ENCODE peak calls at places on chromosomes 13 and 19, in eight cellular contexts. One of them, this sample, is unnamed.

GRCh38 chr13:45518525-45519235 is 53.9 kb downstream of the COG3 start:
- DNase-seq in astrocyte of the spinal cord: peak
- DNase-seq in left ventricle myocardium inferior: no peak
- DNase-seq in IMR-90: peak
- DNase-seq in aorta: no peak
- DNase-seq in hepatic stellate cell: no peak
- DNase-seq in H9: no peak
- DNase-seq in tibial artery: no peak
- DNase-seq in this sample: no peak

GRCh38 chr13:34420975-34421719 is 520.9 kb upstream of the NBEA start:
- DNase-seq in astrocyte of the spinal cord: no peak
- DNase-seq in left ventricle myocardium inferior: no peak
- DNase-seq in IMR-90: no peak
- DNase-seq in aorta: no peak
- DNase-seq in hepatic stellate cell: no peak
- DNase-seq in H9: no peak
- DNase-seq in tibial artery: no peak
- DNase-seq in this sample: no peak

GRCh38 chr13:110297011-110297410 is 9.9 kb downstream of the COL4A1 start:
- DNase-seq in astrocyte of the spinal cord: no peak
- DNase-seq in left ventricle myocardium inferior: no peak
- DNase-seq in IMR-90: no peak
- DNase-seq in aorta: no peak
- DNase-seq in hepatic stellate cell: no peak
- DNase-seq in H9: no peak
- DNase-seq in tibial artery: no peak
- DNase-seq in this sample: no peak

GRCh38 chr19:1401138-1401888 is at the start of gene GAMT:
- DNase-seq in astrocyte of the spinal cord: no peak
- DNase-seq in left ventricle myocardium inferior: peak
- DNase-seq in IMR-90: no peak
- DNase-seq in aorta: no peak
- DNase-seq in hepatic stellate cell: peak
- DNase-seq in H9: no peak
- DNase-seq in tibial artery: no peak
- DNase-seq in this sample: peak

GRCh38 chr19:31277516-31277915 is 71.7 kb downstream of the TSHZ3 start:
- DNase-seq in astrocyte of the spinal cord: no peak
- DNase-seq in left ventricle myocardium inferior: no peak
- DNase-seq in IMR-90: no peak
- DNase-seq in aorta: no peak
- DNase-seq in hepatic stellate cell: no peak
- DNase-seq in H9: no peak
- DNase-seq in tibial artery: no peak
- DNase-seq in this sample: no peak

GRCh38 chr19:36140289-36141038 is 598 bp downstream of the CAPNS1 start:
- DNase-seq in astrocyte of the spinal cord: peak
- DNase-seq in left ventricle myocardium inferior: peak
- DNase-seq in IMR-90: peak
- DNase-seq in aorta: peak
- DNase-seq in hepatic stellate cell: peak
- DNase-seq in H9: peak
- DNase-seq in tibial artery: peak
- DNase-seq in this sample: peak

GRCh38 chr19:55255618-55256423 is 3.0 kb downstream of the PPP6R1 start:
- DNase-seq in astrocyte of the spinal cord: no peak
- DNase-seq in left ventricle myocardium inferior: no peak
- DNase-seq in IMR-90: peak
- DNase-seq in aorta: peak
- DNase-seq in hepatic stellate cell: peak
- DNase-seq in H9: no peak
- DNase-seq in tibial artery: no peak
- DNase-seq in this sample: no peak

GRCh38 chr13:52638929-52639328 is 3.3 kb upstream of the HNRNPA1L2 start:
- DNase-seq in astrocyte of the spinal cord: no peak
- DNase-seq in left ventricle myocardium inferior: no peak
- DNase-seq in IMR-90: no peak
- DNase-seq in aorta: no peak
- DNase-seq in hepatic stellate cell: no peak
- DNase-seq in H9: no peak
- DNase-seq in tibial artery: no peak
- DNase-seq in this sample: no peak

GRCh38 chr13:25248071-25248470 is 39.2 kb downstream of the MTMR6 start:
- DNase-seq in astrocyte of the spinal cord: no peak
- DNase-seq in left ventricle myocardium inferior: no peak
- DNase-seq in IMR-90: no peak
- DNase-seq in aorta: no peak
- DNase-seq in hepatic stellate cell: no peak
- DNase-seq in H9: no peak
- DNase-seq in tibial artery: no peak
- DNase-seq in this sample: no peak

GRCh38 chr19:34711890-34712289 is 22.2 kb upstream of the ZNF181 start:
- DNase-seq in astrocyte of the spinal cord: no peak
- DNase-seq in left ventricle myocardium inferior: no peak
- DNase-seq in IMR-90: no peak
- DNase-seq in aorta: no peak
- DNase-seq in hepatic stellate cell: no peak
- DNase-seq in H9: peak
- DNase-seq in tibial artery: no peak
- DNase-seq in this sample: no peak

GRCh38 chr19:12162882-12163806 is at the start of gene ZNF136:
- DNase-seq in astrocyte of the spinal cord: peak
- DNase-seq in left ventricle myocardium inferior: peak
- DNase-seq in IMR-90: peak
- DNase-seq in aorta: peak
- DNase-seq in hepatic stellate cell: peak
- DNase-seq in H9: peak
- DNase-seq in tibial artery: peak
- DNase-seq in this sample: peak

GRCh38 chr19:47658431-47659383 is 49.8 kb downstream of the BICRA start:
- DNase-seq in astrocyte of the spinal cord: peak
- DNase-seq in left ventricle myocardium inferior: no peak
- DNase-seq in IMR-90: no peak
- DNase-seq in aorta: no peak
- DNase-seq in hepatic stellate cell: no peak
- DNase-seq in H9: no peak
- DNase-seq in tibial artery: no peak
- DNase-seq in this sample: no peak

GRCh38 chr19:45591004-45591637 is 6.5 kb upstream of the OPA3 start:
- DNase-seq in astrocyte of the spinal cord: peak
- DNase-seq in left ventricle myocardium inferior: no peak
- DNase-seq in IMR-90: peak
- DNase-seq in aorta: no peak
- DNase-seq in hepatic stellate cell: no peak
- DNase-seq in H9: peak
- DNase-seq in tibial artery: no peak
- DNase-seq in this sample: peak

GRCh38 chr19:12777217-12778019 is 2.1 kb upstream of the HOOK2 start:
- DNase-seq in astrocyte of the spinal cord: peak
- DNase-seq in left ventricle myocardium inferior: peak
- DNase-seq in IMR-90: peak
- DNase-seq in aorta: peak
- DNase-seq in hepatic stellate cell: peak
- DNase-seq in H9: peak
- DNase-seq in tibial artery: peak
- DNase-seq in this sample: peak

GRCh38 chr13:106555631-106556328 is 12.2 kb downstream of the ARGLU1 start:
- DNase-seq in astrocyte of the spinal cord: peak
- DNase-seq in left ventricle myocardium inferior: no peak
- DNase-seq in IMR-90: peak
- DNase-seq in aorta: no peak
- DNase-seq in hepatic stellate cell: no peak
- DNase-seq in H9: no peak
- DNase-seq in tibial artery: no peak
- DNase-seq in this sample: no peak

GRCh38 chr13:99687728-99688397 is 186.6 kb downstream of the TM9SF2 start:
- DNase-seq in astrocyte of the spinal cord: peak
- DNase-seq in left ventricle myocardium inferior: no peak
- DNase-seq in IMR-90: no peak
- DNase-seq in aorta: no peak
- DNase-seq in hepatic stellate cell: no peak
- DNase-seq in H9: peak
- DNase-seq in tibial artery: no peak
- DNase-seq in this sample: no peak

GRCh38 chr19:2188708-2189385 is 25.1 kb downstream of the DOT1L start:
- DNase-seq in astrocyte of the spinal cord: no peak
- DNase-seq in left ventricle myocardium inferior: no peak
- DNase-seq in IMR-90: peak
- DNase-seq in aorta: no peak
- DNase-seq in hepatic stellate cell: peak
- DNase-seq in H9: no peak
- DNase-seq in tibial artery: no peak
- DNase-seq in this sample: no peak

GRCh38 chr13:77105051-77105450 is 78.1 kb upstream of the FBXL3 start:
- DNase-seq in astrocyte of the spinal cord: no peak
- DNase-seq in left ventricle myocardium inferior: no peak
- DNase-seq in IMR-90: no peak
- DNase-seq in aorta: no peak
- DNase-seq in hepatic stellate cell: no peak
- DNase-seq in H9: no peak
- DNase-seq in tibial artery: no peak
- DNase-seq in this sample: no peak

This sample was measured in SK-N-DZ.